ENCODE peak calls at places on chromosomes 12 and 14, in four cellular contexts. J, R, S and B are unnamed samples.

GRCh38 chr14:104808456-104808855 is 7.6 kb downstream of the ZBTB42 start:
- DNase-seq in S (no peak), R (no peak), J (no peak), B (no peak)

GRCh38 chr14:23130875-23131274 is 11.8 kb upstream of the CEBPE start:
- DNase-seq in J (no peak), S (peak), R (no peak), B (no peak)

GRCh38 chr12:38374751-38375150 is 58.2 kb downstream of the ALG10B start:
- DNase-seq in J (no peak), S (no peak), R (no peak), B (no peak)

GRCh38 chr12:104006929-104007328 is 41.3 kb downstream of the TDG start:
- DNase-seq in J (no peak), R (peak), S (peak), B (peak)

GRCh38 chr14:44453433-44454171 is 53.5 kb downstream of the FSCB start:
- DNase-seq in R (no peak), S (no peak), J (no peak), B (no peak)

GRCh38 chr14:39368261-39368959 is 63.8 kb downstream of the FBXO33 start:
- DNase-seq in J (peak), R (peak), S (peak), B (peak)

GRCh38 chr12:126182619-126183236 is 1117.5 kb downstream of the AACS start:
- DNase-seq in S (peak), J (no peak), R (peak), B (peak)

GRCh38 chr12:79559591-79559990 is 131.2 kb downstream of the PAWR start:
- DNase-seq in J (no peak), R (no peak), S (no peak), B (peak)

GRCh38 chr14:99273025-99273723 is 1.2 kb upstream of the BCL11B start:
- DNase-seq in J (peak), S (no peak), R (no peak), B (no peak)

GRCh38 chr12:30882706-30883105 is 43.8 kb upstream of the TSPAN11 start:
- DNase-seq in J (no peak), R (peak), S (peak), B (peak)

GRCh38 chr14:22545842-22546721 is 42.9 kb downstream of the DAD1 start:
- DNase-seq in R (peak), J (no peak), S (peak), B (peak)

GRCh38 chr12:98741229-98741614 is 96.1 kb downstream of the APAF1 start:
- DNase-seq in R (peak), J (no peak), S (no peak), B (no peak)

GRCh38 chr12:51449569-51450246 is 25.1 kb downstream of the SLC4A8 start:
- DNase-seq in S (no peak), J (no peak), R (peak), B (peak)

GRCh38 chr14:106372870-106373657 is 846.7 kb downstream of the TMEM121 start:
- DNase-seq in J (peak), R (no peak), S (no peak), B (no peak)

GRCh38 chr12:131786331-131786730 is 41.9 kb upstream of the MMP17 start:
- DNase-seq in S (no peak), R (no peak), J (no peak), B (no peak)

GRCh38 chr12:109525279-109525585 is 47.8 kb downstream of the UBE3B start:
- DNase-seq in J (no peak), R (no peak), S (no peak), B (no peak)

GRCh38 chr14:75831971-75832370 is 149.8 kb downstream of the TGFB3 start:
- DNase-seq in S (no peak), R (peak), J (no peak), B (peak)

DNA sequence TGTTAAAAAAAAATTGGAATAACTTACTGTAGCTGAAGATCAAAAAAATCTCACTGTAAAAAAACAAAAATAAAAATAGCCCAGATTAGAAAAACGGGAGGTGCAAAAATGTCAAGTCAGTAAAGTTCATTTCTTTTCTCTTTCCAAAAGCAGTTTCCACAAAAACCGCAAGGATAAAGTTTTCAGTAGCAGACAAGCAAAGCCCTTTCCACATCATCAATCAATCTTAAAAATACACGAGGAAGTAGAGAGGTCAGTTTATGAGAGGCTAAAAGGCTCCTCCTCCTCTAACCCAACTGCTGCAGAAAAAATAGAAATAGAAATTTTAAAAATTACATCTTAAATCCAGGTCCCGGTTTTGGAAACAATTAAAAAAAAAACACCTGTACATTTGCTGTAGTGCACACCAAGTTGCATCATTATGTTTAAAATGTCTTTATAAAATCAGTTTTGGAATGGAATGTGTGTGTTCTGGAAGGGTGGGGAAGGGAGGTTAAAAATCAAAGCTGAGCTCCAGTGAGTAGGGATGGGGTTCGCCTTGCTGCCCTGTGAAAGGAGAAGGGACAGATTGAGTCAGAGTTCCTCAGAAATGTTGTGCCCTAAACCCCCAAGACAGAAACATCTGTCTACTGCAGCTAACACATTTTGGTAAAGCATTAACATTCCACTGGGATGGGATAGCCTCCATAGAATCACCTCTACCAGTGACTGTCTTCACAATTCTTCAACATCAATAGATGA is 5.8 kb downstream of the HNRNPC start:
- DNase-seq in R (peak), J (no peak), S (peak), B (peak)
- H3K4me3 ChIP-seq in R (peak), J (no peak), S (no peak), B (no peak)

GRCh38 chr12:56158029-56158925 is at the start of gene MYL6:
- DNase-seq in S (peak), J (peak), R (peak), B (peak)
- H3K4me3 ChIP-seq in S (peak), J (peak), R (peak), B (peak)

GRCh38 chr12:26426652-26427051 is 231.3 kb downstream of the SSPN start:
- DNase-seq in J (no peak), S (no peak), R (no peak), B (no peak)
- H3K4me3 ChIP-seq in J (no peak), S (no peak), R (no peak), B (no peak)

DNA sequence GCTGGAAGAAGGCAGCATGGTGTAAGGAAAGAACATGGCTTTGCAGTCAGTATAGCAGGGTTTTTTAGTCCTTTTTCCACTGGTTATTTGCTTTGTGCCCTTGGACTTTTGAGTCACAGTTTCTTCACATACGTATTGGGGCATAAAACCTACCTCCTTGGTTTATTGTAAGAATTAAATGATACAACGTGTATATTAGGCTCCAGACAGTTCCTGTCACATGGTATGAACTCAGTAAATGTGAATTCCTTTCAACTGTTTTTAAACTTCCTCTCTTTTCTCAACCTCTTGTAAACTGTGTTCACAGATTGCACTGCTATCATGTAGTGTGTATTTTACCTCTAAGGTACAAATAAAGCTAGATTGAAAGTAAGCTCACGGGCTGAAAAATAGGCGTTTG is 29.5 kb downstream of the MSRB3 start:
- DNase-seq in R (peak), J (no peak), S (peak), B (no peak)
- H3K4me3 ChIP-seq in R (no peak), J (no peak), S (no peak), B (no peak)

GRCh38 chr12:50050410-50051280 is 6.8 kb upstream of the ASIC1 start:
- DNase-seq in S (peak), R (peak), J (peak), B (peak)
- H3K4me3 ChIP-seq in S (peak), R (peak), J (peak), B (peak)

GRCh38 chr14:21108791-21109190 is 7.9 kb downstream of the TMEM253 start:
- DNase-seq in S (no peak), R (no peak), J (no peak), B (no peak)

GRCh38 chr14:21106191-21106505 is 5.3 kb downstream of the TMEM253 start:
- DNase-seq in J (no peak), R (peak), S (peak), B (peak)

GRCh38 chr14:21107360-21107781 is 6.5 kb downstream of the TMEM253 start:
- DNase-seq in S (peak), R (peak), J (no peak), B (no peak)

GRCh38 chr14:21105095-21105494 is 4.2 kb downstream of the TMEM253 start:
- DNase-seq in R (no peak), J (no peak), S (no peak), B (no peak)

DNA sequence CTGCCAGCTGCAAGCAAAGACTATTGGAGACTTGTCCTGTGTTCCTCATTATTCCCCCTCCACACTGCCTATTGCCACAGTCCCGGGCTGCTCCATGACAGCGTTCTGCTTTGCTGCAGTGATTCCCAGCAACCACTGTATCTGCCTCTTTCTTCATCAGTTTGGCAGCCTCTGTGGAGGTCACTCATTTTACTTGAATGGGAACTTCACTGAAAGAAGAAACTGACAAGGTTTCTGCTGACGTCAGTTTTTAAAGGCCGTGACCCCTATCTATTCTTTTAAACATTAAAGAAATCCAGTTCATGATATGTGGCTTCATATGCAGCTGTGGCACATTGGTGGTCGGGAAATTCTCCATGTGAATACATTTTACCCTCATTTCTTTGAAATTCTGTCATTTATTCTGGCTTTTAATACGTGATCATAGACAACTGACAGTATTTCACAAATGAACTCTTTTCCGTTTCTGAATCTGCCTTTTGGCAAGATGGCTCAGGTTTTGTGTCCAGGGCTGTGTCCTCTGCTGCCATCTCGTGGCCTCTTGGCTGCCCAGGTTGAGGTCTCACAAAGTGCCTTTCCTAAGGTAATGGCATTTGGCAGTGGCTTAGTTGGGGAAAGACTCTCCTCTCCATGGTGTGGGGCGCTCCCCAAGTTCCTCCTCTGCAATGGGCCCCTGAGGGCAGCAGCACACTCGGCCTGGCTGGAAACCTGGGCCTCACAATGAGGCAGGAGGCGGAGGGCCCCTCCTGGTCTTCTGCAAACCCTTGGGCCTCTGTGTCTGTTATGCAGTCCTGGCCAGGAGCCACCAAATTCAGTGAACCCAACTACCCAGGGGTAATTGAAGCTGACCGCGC is 5.9 kb downstream of the TMEM253 start:
- DNase-seq in J (peak), S (peak), R (peak), B (peak)
- H3K4me3 ChIP-seq in J (no peak), S (no peak), R (no peak), B (no peak)